ENCODE peak calls at places on chromosomes 12 and 14, in five cellular contexts. One of them, this sample, is unnamed.

GRCh38 chr12:39205969-39206368 is 237.0 kb downstream of the KIF21A start:
- DNase-seq in lung: no peak
- DNase-seq in stimulated activated CD8-positive, alpha-beta memory T cell treated with anti-CD3 and anti-CD28 coated beads, Interleukin-7, amount 100 ng/mL, for 4 hours: no peak
- DNase-seq in retina: no peak
- DNase-seq in progenitor cell of endocrine pancreas: no peak
- DNase-seq in this sample: no peak

GRCh38 chr12:57816855-57817151 is 1.7 kb downstream of the AVIL start:
- DNase-seq in retina: no peak
- DNase-seq in progenitor cell of endocrine pancreas: no peak
- DNase-seq in stimulated activated CD8-positive, alpha-beta memory T cell treated with anti-CD3 and anti-CD28 coated beads, Interleukin-7, amount 100 ng/mL, for 4 hours: no peak
- DNase-seq in lung: peak; percentile 57
- DNase-seq in this sample: no peak

GRCh38 chr12:15855646-15856045 is 26.5 kb upstream of the STRAP start:
- DNase-seq in retina: no peak
- DNase-seq in lung: no peak
- DNase-seq in progenitor cell of endocrine pancreas: no peak
- DNase-seq in stimulated activated CD8-positive, alpha-beta memory T cell treated with anti-CD3 and anti-CD28 coated beads, Interleukin-7, amount 100 ng/mL, for 4 hours: no peak
- DNase-seq in this sample: no peak

GRCh38 chr12:19489168-19489567 is 49.9 kb downstream of the AEBP2 start:
- DNase-seq in lung: no peak
- DNase-seq in retina: no peak
- DNase-seq in stimulated activated CD8-positive, alpha-beta memory T cell treated with anti-CD3 and anti-CD28 coated beads, Interleukin-7, amount 100 ng/mL, for 4 hours: no peak
- DNase-seq in progenitor cell of endocrine pancreas: no peak
- DNase-seq in this sample: no peak

GRCh38 chr12:29314421-29314820 is 66.6 kb downstream of the ERGIC2 start:
- DNase-seq in lung: no peak
- DNase-seq in stimulated activated CD8-positive, alpha-beta memory T cell treated with anti-CD3 and anti-CD28 coated beads, Interleukin-7, amount 100 ng/mL, for 4 hours: no peak
- DNase-seq in progenitor cell of endocrine pancreas: no peak
- DNase-seq in retina: no peak
- DNase-seq in this sample: no peak

GRCh38 chr12:9114946-9115345 is 773 bp downstream of the A2M start:
- DNase-seq in lung: no peak
- DNase-seq in stimulated activated CD8-positive, alpha-beta memory T cell treated with anti-CD3 and anti-CD28 coated beads, Interleukin-7, amount 100 ng/mL, for 4 hours: no peak
- DNase-seq in progenitor cell of endocrine pancreas: no peak
- DNase-seq in retina: no peak
- DNase-seq in this sample: no peak

GRCh38 chr12:92059976-92060375 is 85.7 kb downstream of the BTG1 start:
- DNase-seq in retina: no peak
- DNase-seq in lung: no peak
- DNase-seq in progenitor cell of endocrine pancreas: no peak
- DNase-seq in stimulated activated CD8-positive, alpha-beta memory T cell treated with anti-CD3 and anti-CD28 coated beads, Interleukin-7, amount 100 ng/mL, for 4 hours: no peak
- DNase-seq in this sample: no peak

GRCh38 chr14:60964901-60965300 is 16.0 kb downstream of the TRMT5 start:
- DNase-seq in retina: no peak
- DNase-seq in progenitor cell of endocrine pancreas: no peak
- DNase-seq in lung: no peak
- DNase-seq in stimulated activated CD8-positive, alpha-beta memory T cell treated with anti-CD3 and anti-CD28 coated beads, Interleukin-7, amount 100 ng/mL, for 4 hours: no peak
- DNase-seq in this sample: no peak

GRCh38 chr12:25493682-25494081 is 59.4 kb downstream of the LMNTD1 start:
- DNase-seq in progenitor cell of endocrine pancreas: no peak
- DNase-seq in lung: no peak
- DNase-seq in stimulated activated CD8-positive, alpha-beta memory T cell treated with anti-CD3 and anti-CD28 coated beads, Interleukin-7, amount 100 ng/mL, for 4 hours: no peak
- DNase-seq in retina: no peak
- DNase-seq in this sample: no peak

GRCh38 chr12:53843545-53843944 is 91.8 kb upstream of the CISTR start:
- DNase-seq in lung: no peak
- DNase-seq in progenitor cell of endocrine pancreas: no peak
- DNase-seq in retina: no peak
- DNase-seq in stimulated activated CD8-positive, alpha-beta memory T cell treated with anti-CD3 and anti-CD28 coated beads, Interleukin-7, amount 100 ng/mL, for 4 hours: no peak
- DNase-seq in this sample: no peak

GRCh38 chr12:83224012-83224411 is 537.3 kb downstream of the TMTC2 start:
- DNase-seq in stimulated activated CD8-positive, alpha-beta memory T cell treated with anti-CD3 and anti-CD28 coated beads, Interleukin-7, amount 100 ng/mL, for 4 hours: no peak
- DNase-seq in lung: no peak
- DNase-seq in retina: no peak
- DNase-seq in progenitor cell of endocrine pancreas: no peak
- DNase-seq in this sample: no peak

GRCh38 chr12:94616217-94616729 is 34.1 kb downstream of the TMCC3 start:
- DNase-seq in retina: peak; percentile 45
- DNase-seq in progenitor cell of endocrine pancreas: no peak
- DNase-seq in stimulated activated CD8-positive, alpha-beta memory T cell treated with anti-CD3 and anti-CD28 coated beads, Interleukin-7, amount 100 ng/mL, for 4 hours: no peak
- DNase-seq in lung: no peak
- DNase-seq in this sample: peak; percentile 12

GRCh38 chr14:92649066-92649465 is 99.4 kb downstream of the LGMN start:
- DNase-seq in lung: no peak
- DNase-seq in stimulated activated CD8-positive, alpha-beta memory T cell treated with anti-CD3 and anti-CD28 coated beads, Interleukin-7, amount 100 ng/mL, for 4 hours: no peak
- DNase-seq in retina: no peak
- DNase-seq in progenitor cell of endocrine pancreas: no peak
- DNase-seq in this sample: no peak

GRCh38 chr14:63614964-63615363 is 26.7 kb downstream of the WDR89 start:
- DNase-seq in stimulated activated CD8-positive, alpha-beta memory T cell treated with anti-CD3 and anti-CD28 coated beads, Interleukin-7, amount 100 ng/mL, for 4 hours: no peak
- DNase-seq in lung: no peak
- DNase-seq in retina: no peak
- DNase-seq in progenitor cell of endocrine pancreas: no peak
- DNase-seq in this sample: no peak

GRCh38 chr12:133227281-133227852 is 8.3 kb downstream of the ANHX start:
- DNase-seq in lung: no peak
- DNase-seq in retina: no peak
- DNase-seq in stimulated activated CD8-positive, alpha-beta memory T cell treated with anti-CD3 and anti-CD28 coated beads, Interleukin-7, amount 100 ng/mL, for 4 hours: no peak
- DNase-seq in progenitor cell of endocrine pancreas: no peak
- DNase-seq in this sample: no peak

GRCh38 chr12:93582351-93582750 is 9.9 kb downstream of the SOCS2 start:
- DNase-seq in retina: no peak
- DNase-seq in lung: no peak
- DNase-seq in stimulated activated CD8-positive, alpha-beta memory T cell treated with anti-CD3 and anti-CD28 coated beads, Interleukin-7, amount 100 ng/mL, for 4 hours: no peak
- DNase-seq in progenitor cell of endocrine pancreas: no peak
- DNase-seq in this sample: no peak

GRCh38 chr14:77036484-77037337 is 8.2 kb upstream of the IRF2BPL start:
- DNase-seq in retina: peak; percentile 59
- DNase-seq in lung: no peak
- DNase-seq in stimulated activated CD8-positive, alpha-beta memory T cell treated with anti-CD3 and anti-CD28 coated beads, Interleukin-7, amount 100 ng/mL, for 4 hours: no peak
- DNase-seq in progenitor cell of endocrine pancreas: no peak
- DNase-seq in this sample: no peak

GRCh38 chr14:32010561-32011188 is 66.4 kb upstream of the ARHGAP5 start:
- DNase-seq in lung: no peak
- DNase-seq in stimulated activated CD8-positive, alpha-beta memory T cell treated with anti-CD3 and anti-CD28 coated beads, Interleukin-7, amount 100 ng/mL, for 4 hours: no peak
- DNase-seq in progenitor cell of endocrine pancreas: no peak
- DNase-seq in retina: no peak
- DNase-seq in this sample: no peak

GRCh38 chr12:123085730-123086487 is 65.0 kb downstream of the PITPNM2 start:
- DNase-seq in stimulated activated CD8-positive, alpha-beta memory T cell treated with anti-CD3 and anti-CD28 coated beads, Interleukin-7, amount 100 ng/mL, for 4 hours: no peak
- DNase-seq in progenitor cell of endocrine pancreas: no peak
- DNase-seq in retina: no peak
- DNase-seq in lung: no peak
- DNase-seq in this sample: peak; percentile 46

GRCh38 chr14:58362798-58363412 is 32.8 kb upstream of the TOMM20L start:
- DNase-seq in retina: no peak
- DNase-seq in progenitor cell of endocrine pancreas: no peak
- DNase-seq in lung: no peak
- DNase-seq in stimulated activated CD8-positive, alpha-beta memory T cell treated with anti-CD3 and anti-CD28 coated beads, Interleukin-7, amount 100 ng/mL, for 4 hours: no peak
- DNase-seq in this sample: no peak

GRCh38 chr12:8123124-8123888 is at the start of gene CLEC4A:
- DNase-seq in lung: no peak
- DNase-seq in progenitor cell of endocrine pancreas: no peak
- DNase-seq in stimulated activated CD8-positive, alpha-beta memory T cell treated with anti-CD3 and anti-CD28 coated beads, Interleukin-7, amount 100 ng/mL, for 4 hours: no peak
- DNase-seq in retina: no peak
- DNase-seq in this sample: no peak

GRCh38 chr12:100755186-100755585 is 39.4 kb upstream of the ANO4 start:
- DNase-seq in stimulated activated CD8-positive, alpha-beta memory T cell treated with anti-CD3 and anti-CD28 coated beads, Interleukin-7, amount 100 ng/mL, for 4 hours: no peak
- DNase-seq in lung: no peak
- DNase-seq in progenitor cell of endocrine pancreas: no peak
- DNase-seq in retina: no peak
- DNase-seq in this sample: no peak

GRCh38 chr14:21299562-21300130 is 19.8 kb downstream of the RPGRIP1 start:
- DNase-seq in stimulated activated CD8-positive, alpha-beta memory T cell treated with anti-CD3 and anti-CD28 coated beads, Interleukin-7, amount 100 ng/mL, for 4 hours: no peak
- DNase-seq in progenitor cell of endocrine pancreas: no peak
- DNase-seq in lung: no peak
- DNase-seq in retina: no peak
- DNase-seq in this sample: no peak

GRCh38 chr12:52686063-52686462 is 5.9 kb upstream of the KRT1 start:
- DNase-seq in stimulated activated CD8-positive, alpha-beta memory T cell treated with anti-CD3 and anti-CD28 coated beads, Interleukin-7, amount 100 ng/mL, for 4 hours: no peak
- DNase-seq in lung: no peak
- DNase-seq in progenitor cell of endocrine pancreas: no peak
- DNase-seq in retina: no peak
- DNase-seq in this sample: no peak

GRCh38 chr12:121232977-121233627 is 23.2 kb downstream of the P2RX4 start:
- DNase-seq in retina: no peak
- DNase-seq in lung: no peak
- DNase-seq in stimulated activated CD8-positive, alpha-beta memory T cell treated with anti-CD3 and anti-CD28 coated beads, Interleukin-7, amount 100 ng/mL, for 4 hours: no peak
- DNase-seq in progenitor cell of endocrine pancreas: no peak
- DNase-seq in this sample: no peak

GRCh38 chr12:112382866-112383265 is 635 bp upstream of the HECTD4 start:
- DNase-seq in retina: no peak
- DNase-seq in progenitor cell of endocrine pancreas: no peak
- DNase-seq in stimulated activated CD8-positive, alpha-beta memory T cell treated with anti-CD3 and anti-CD28 coated beads, Interleukin-7, amount 100 ng/mL, for 4 hours: no peak
- DNase-seq in lung: no peak
- DNase-seq in this sample: no peak

GRCh38 chr12:53060721-53061276 is 10.9 kb downstream of the TNS2 start:
- DNase-seq in lung: peak; percentile 34
- DNase-seq in retina: no peak
- DNase-seq in progenitor cell of endocrine pancreas: no peak
- DNase-seq in stimulated activated CD8-positive, alpha-beta memory T cell treated with anti-CD3 and anti-CD28 coated beads, Interleukin-7, amount 100 ng/mL, for 4 hours: no peak
- DNase-seq in this sample: peak; percentile 65

GRCh38 chr12:103680591-103681065 is 93.6 kb downstream of the STAB2 start:
- DNase-seq in progenitor cell of endocrine pancreas: no peak
- DNase-seq in lung: peak; percentile 49
- DNase-seq in stimulated activated CD8-positive, alpha-beta memory T cell treated with anti-CD3 and anti-CD28 coated beads, Interleukin-7, amount 100 ng/mL, for 4 hours: no peak
- DNase-seq in retina: peak; percentile 23
- DNase-seq in this sample: peak; percentile 6

GRCh38 chr14:68135566-68135965 is 316.0 kb downstream of the RAD51B start:
- DNase-seq in stimulated activated CD8-positive, alpha-beta memory T cell treated with anti-CD3 and anti-CD28 coated beads, Interleukin-7, amount 100 ng/mL, for 4 hours: no peak
- DNase-seq in retina: no peak
- DNase-seq in progenitor cell of endocrine pancreas: no peak
- DNase-seq in lung: no peak
- DNase-seq in this sample: no peak

GRCh38 chr14:34007902-34008301 is 57.0 kb upstream of the EGLN3 start:
- DNase-seq in retina: no peak
- DNase-seq in progenitor cell of endocrine pancreas: no peak
- DNase-seq in lung: no peak
- DNase-seq in stimulated activated CD8-positive, alpha-beta memory T cell treated with anti-CD3 and anti-CD28 coated beads, Interleukin-7, amount 100 ng/mL, for 4 hours: no peak
- DNase-seq in this sample: no peak

This sample was measured in thyroid gland.